ENCODE peak calls at places on chromosomes 3 and 15, in four cellular contexts. I is activated CD4-positive, alpha-beta T cell treated with anti-CD3 and anti-CD28 coated beads for 36 hours; V is CD8-positive, alpha-beta T cell; G is brain microvascular endothelial cell. R is an unnamed sample.

GRCh38 chr15:62847900-62848489 is 194.6 kb upstream of the TPM1 start:
- DNase-seq in I (peak; percentile 73), V (peak; percentile 10), G (peak; percentile 57), R (no peak)

GRCh38 chr3:120274739-120275167 is 10.3 kb downstream of the GPR156 start:
- DNase-seq in V (no peak), I (no peak), G (no peak), R (no peak)

GRCh38 chr3:188754286-188754685 is 417.5 kb upstream of the TPRG1 start:
- DNase-seq in V (no peak), G (no peak), I (no peak), R (no peak)

GRCh38 chr3:57030711-57031110 is 29.8 kb upstream of the SPATA12 start:
- DNase-seq in I (no peak), V (no peak), G (no peak), R (no peak)

GRCh38 chr3:154356009-154356408 is 31.7 kb upstream of the DHX36 start:
- DNase-seq in I (no peak), V (no peak), G (no peak), R (peak; percentile 53)

GRCh38 chr3:57682284-57682683 is 10.6 kb downstream of the DENND6A start:
- DNase-seq in V (no peak), G (peak; percentile 15), I (no peak), R (no peak)

GRCh38 chr3:4425707-4426106 is 41.4 kb downstream of the SUMF1 start:
- DNase-seq in V (no peak), I (peak; percentile 63), G (peak; percentile 49), R (no peak)

GRCh38 chr3:56468184-56469106 is at the start of gene ERC2:
- DNase-seq in G (no peak), I (peak; percentile 9), V (no peak), R (no peak)

GRCh38 chr3:17577795-17578520 is 164.5 kb downstream of the TBC1D5 start:
- DNase-seq in G (no peak), I (no peak), V (no peak), R (no peak)

GRCh38 chr15:81312790-81313543 is 11.0 kb downstream of the STARD5 start:
- DNase-seq in V (no peak), I (no peak), G (peak; percentile 97), R (peak; percentile 95)

GRCh38 chr3:53109822-53110771 is 20.1 kb downstream of the RFT1 start:
- DNase-seq in V (no peak), I (peak; percentile 85), G (peak; percentile 54), R (peak; percentile 51)

GRCh38 chr3:115486880-115487279 is 136.4 kb upstream of the GAP43 start:
- DNase-seq in G (no peak), I (no peak), V (no peak), R (no peak)

GRCh38 chr3:156873906-156874305 is 47.8 kb downstream of the LEKR1 start:
- DNase-seq in I (no peak), G (no peak), V (no peak), R (no peak)

GRCh38 chr15:90053685-90054466 is 48.4 kb downstream of the IDH2 start:
- DNase-seq in V (no peak), I (no peak), G (no peak), R (no peak)

GRCh38 chr15:69713726-69714559 is 261.3 kb downstream of the RPLP1 start:
- DNase-seq in I (peak; percentile 85), G (no peak), V (peak; percentile 62), R (no peak)

GRCh38 chr3:171791695-171792082 is 18.6 kb downstream of the PLD1 start:
- DNase-seq in I (no peak), G (peak; percentile 55), V (no peak), R (no peak)

GRCh38 chr15:72231847-72232461 is 964 bp upstream of the PKM start:
- DNase-seq in G (peak; percentile 76), I (peak; percentile 74), V (peak; percentile 28), R (no peak)

GRCh38 chr15:73572296-73572695 is 60.9 kb downstream of the NPTN start:
- DNase-seq in I (no peak), V (no peak), G (no peak), R (no peak)

GRCh38 chr3:12979947-12980487 is 93.2 kb downstream of the IQSEC1 start:
- DNase-seq in G (no peak), V (no peak), I (no peak), R (no peak)

GRCh38 chr3:111621535-111621934 is 26.4 kb upstream of the ZBED2 start:
- DNase-seq in V (no peak), G (no peak), I (peak; percentile 79), R (no peak)

GRCh38 chr15:44535092-44535491 is 1.9 kb upstream of the EIF3J start:
- DNase-seq in G (no peak), I (no peak), V (no peak), R (no peak)

GRCh38 chr15:62135532-62136134 is 29.5 kb downstream of the C2CD4B start:
- DNase-seq in G (peak; percentile 42), I (no peak), V (no peak), R (no peak)

GRCh38 chr3:79297242-79297641 is 470.6 kb downstream of the ROBO1 start:
- DNase-seq in G (peak; percentile 90), I (no peak), V (no peak), R (peak; percentile 82)

GRCh38 chr3:106299300-106300098 is 430.7 kb upstream of the CBLB start:
- DNase-seq in V (no peak), G (peak; percentile 72), I (peak; percentile 39), R (no peak)

GRCh38 chr15:100152463-100152862 is 189.3 kb downstream of the ADAMTS17 start:
- DNase-seq in G (no peak), I (no peak), V (no peak), R (no peak)

GRCh38 chr3:42205800-42206514 is 60.0 kb downstream of the CCK start:
- DNase-seq in V (no peak), G (no peak), I (no peak), R (no peak)

GRCh38 chr3:40768536-40768935 is 243.8 kb downstream of the ZNF621 start:
- DNase-seq in V (no peak), I (no peak), G (no peak), R (peak; percentile 43)

GRCh38 chr15:58115692-58116091 is 22.5 kb upstream of the AQP9 start:
- DNase-seq in I (no peak), V (no peak), G (no peak), R (no peak)

GRCh38 chr3:46348811-46349482 is 5.0 kb upstream of the CCR2 start:
- DNase-seq in G (no peak), I (no peak), V (no peak), R (no peak)

R was measured in epithelial cell of prostate.